ENCODE peak calls at places on chromosomes 1 and 21, in seven cellular contexts. One of them, this sample, is unnamed.

GRCh38 chr1:223513309-223513708 is 120.1 kb downstream of the CCDC185 start:
- DNase-seq in left lung: no peak
- DNase-seq in endodermal cell: no peak
- DNase-seq in spleen: no peak
- DNase-seq in heart right ventricle: no peak
- DNase-seq in tibial nerve: no peak
- DNase-seq in ovary: no peak
- DNase-seq in this sample: no peak

GRCh38 chr1:2970311-2971145 is 50.7 kb upstream of the ACTRT2 start:
- DNase-seq in left lung: peak; percentile 60
- DNase-seq in endodermal cell: no peak
- DNase-seq in spleen: peak; percentile 52
- DNase-seq in heart right ventricle: no peak
- DNase-seq in tibial nerve: no peak
- DNase-seq in ovary: no peak
- DNase-seq in this sample: no peak

GRCh38 chr1:201555593-201555945 is 16.6 kb downstream of the NAV1 start:
- DNase-seq in left lung: no peak
- DNase-seq in endodermal cell: peak; percentile 35
- DNase-seq in spleen: no peak
- DNase-seq in heart right ventricle: no peak
- DNase-seq in tibial nerve: no peak
- DNase-seq in ovary: no peak
- DNase-seq in this sample: no peak

GRCh38 chr1:60894121-60894520 is 188.2 kb upstream of the NFIA start:
- DNase-seq in left lung: no peak
- DNase-seq in endodermal cell: no peak
- DNase-seq in spleen: no peak
- DNase-seq in heart right ventricle: no peak
- DNase-seq in tibial nerve: no peak
- DNase-seq in ovary: no peak
- DNase-seq in this sample: no peak

GRCh38 chr1:3659093-3659492 is 6.8 kb downstream of the TP73 start:
- DNase-seq in left lung: peak; percentile 43
- DNase-seq in endodermal cell: no peak
- DNase-seq in spleen: no peak
- DNase-seq in heart right ventricle: no peak
- DNase-seq in tibial nerve: no peak
- DNase-seq in ovary: no peak
- DNase-seq in this sample: no peak

GRCh38 chr1:38235705-38236104 is 189.1 kb upstream of the POU3F1 start:
- DNase-seq in left lung: no peak
- DNase-seq in endodermal cell: no peak
- DNase-seq in spleen: no peak
- DNase-seq in heart right ventricle: no peak
- DNase-seq in tibial nerve: no peak
- DNase-seq in ovary: no peak
- DNase-seq in this sample: peak; percentile 9

GRCh38 chr1:42206164-42206563 is 41.6 kb upstream of the GUCA2A start:
- DNase-seq in left lung: no peak
- DNase-seq in endodermal cell: no peak
- DNase-seq in spleen: no peak
- DNase-seq in heart right ventricle: no peak
- DNase-seq in tibial nerve: no peak
- DNase-seq in ovary: no peak
- DNase-seq in this sample: no peak

GRCh38 chr1:228500901-228501871 is 14.0 kb downstream of the RNF187 start:
- DNase-seq in left lung: peak; percentile 91
- DNase-seq in endodermal cell: peak; percentile 93
- DNase-seq in spleen: peak; percentile 95
- DNase-seq in heart right ventricle: peak; percentile 75
- DNase-seq in tibial nerve: peak; percentile 45
- DNase-seq in ovary: peak; percentile 87
- DNase-seq in this sample: peak; percentile 89

GRCh38 chr1:155038602-155039307 is 5.1 kb downstream of the DCST1 start:
- DNase-seq in left lung: no peak
- DNase-seq in endodermal cell: no peak
- DNase-seq in spleen: no peak
- DNase-seq in heart right ventricle: no peak
- DNase-seq in tibial nerve: no peak
- DNase-seq in ovary: no peak
- DNase-seq in this sample: no peak

GRCh38 chr1:32701421-32701911 is 1.1 kb downstream of the SYNC start:
- DNase-seq in left lung: peak; percentile 53
- DNase-seq in endodermal cell: peak; percentile 53
- DNase-seq in spleen: peak; percentile 54
- DNase-seq in heart right ventricle: no peak
- DNase-seq in tibial nerve: no peak
- DNase-seq in ovary: no peak
- DNase-seq in this sample: no peak

GRCh38 chr1:59768752-59769411 is 45.9 kb upstream of the HOOK1 start:
- DNase-seq in left lung: no peak
- DNase-seq in endodermal cell: no peak
- DNase-seq in spleen: no peak
- DNase-seq in heart right ventricle: no peak
- DNase-seq in tibial nerve: no peak
- DNase-seq in ovary: no peak
- DNase-seq in this sample: no peak

GRCh38 chr1:119279441-119280415 is 88.9 kb upstream of the HAO2 start:
- DNase-seq in left lung: no peak
- DNase-seq in endodermal cell: no peak
- DNase-seq in spleen: no peak
- DNase-seq in heart right ventricle: no peak
- DNase-seq in tibial nerve: no peak
- DNase-seq in ovary: peak; percentile 31
- DNase-seq in this sample: peak; percentile 47

GRCh38 chr1:41073971-41074370 is 52.4 kb upstream of the SLFNL1 start:
- DNase-seq in left lung: no peak
- DNase-seq in endodermal cell: no peak
- DNase-seq in spleen: no peak
- DNase-seq in heart right ventricle: no peak
- DNase-seq in tibial nerve: no peak
- DNase-seq in ovary: no peak
- DNase-seq in this sample: no peak

GRCh38 chr1:225923381-225923691 is 714 bp downstream of the PYCR2 start:
- DNase-seq in left lung: no peak
- DNase-seq in endodermal cell: no peak
- DNase-seq in spleen: peak; percentile 48
- DNase-seq in heart right ventricle: no peak
- DNase-seq in tibial nerve: no peak
- DNase-seq in ovary: no peak
- DNase-seq in this sample: no peak

GRCh38 chr1:87151500-87152421 is 176.9 kb upstream of the LMO4 start:
- DNase-seq in left lung: peak; percentile 92
- DNase-seq in endodermal cell: peak; percentile 94
- DNase-seq in spleen: peak; percentile 88
- DNase-seq in heart right ventricle: peak; percentile 80
- DNase-seq in tibial nerve: peak; percentile 61
- DNase-seq in ovary: peak; percentile 42
- DNase-seq in this sample: peak; percentile 43

GRCh38 chr1:227342075-227342829 is 24.0 kb upstream of the CDC42BPA start:
- DNase-seq in left lung: no peak
- DNase-seq in endodermal cell: no peak
- DNase-seq in spleen: no peak
- DNase-seq in heart right ventricle: no peak
- DNase-seq in tibial nerve: no peak
- DNase-seq in ovary: no peak
- DNase-seq in this sample: no peak

GRCh38 chr1:220797553-220797952 is 10.8 kb downstream of the MTARC1 start:
- DNase-seq in left lung: no peak
- DNase-seq in endodermal cell: no peak
- DNase-seq in spleen: no peak
- DNase-seq in heart right ventricle: no peak
- DNase-seq in tibial nerve: no peak
- DNase-seq in ovary: no peak
- DNase-seq in this sample: no peak

GRCh38 chr1:37171651-37172050 is 137.3 kb upstream of the GRIK3 start:
- DNase-seq in left lung: no peak
- DNase-seq in endodermal cell: no peak
- DNase-seq in spleen: no peak
- DNase-seq in heart right ventricle: no peak
- DNase-seq in tibial nerve: no peak
- DNase-seq in ovary: no peak
- DNase-seq in this sample: no peak

GRCh38 chr1:151763990-151764389 is 694 bp upstream of the MRPL9 start:
- DNase-seq in left lung: no peak
- DNase-seq in endodermal cell: no peak
- DNase-seq in spleen: no peak
- DNase-seq in heart right ventricle: no peak
- DNase-seq in tibial nerve: no peak
- DNase-seq in ovary: no peak
- DNase-seq in this sample: no peak

GRCh38 chr1:243490748-243491686 is 235.2 kb downstream of the SDCCAG8 start:
- DNase-seq in left lung: no peak
- DNase-seq in endodermal cell: no peak
- DNase-seq in spleen: no peak
- DNase-seq in heart right ventricle: no peak
- DNase-seq in tibial nerve: no peak
- DNase-seq in ovary: no peak
- DNase-seq in this sample: no peak

GRCh38 chr1:10061276-10061675 is 28.5 kb downstream of the UBE4B start:
- DNase-seq in left lung: no peak
- DNase-seq in endodermal cell: no peak
- DNase-seq in spleen: no peak
- DNase-seq in heart right ventricle: no peak
- DNase-seq in tibial nerve: no peak
- DNase-seq in ovary: no peak
- DNase-seq in this sample: no peak

GRCh38 chr1:10063878-10064277 is 31.1 kb downstream of the UBE4B start:
- DNase-seq in left lung: no peak
- DNase-seq in endodermal cell: no peak
- DNase-seq in spleen: no peak
- DNase-seq in heart right ventricle: no peak
- DNase-seq in tibial nerve: no peak
- DNase-seq in ovary: no peak
- DNase-seq in this sample: no peak

GRCh38 chr1:10065344-10065685 is 32.6 kb downstream of the UBE4B start:
- DNase-seq in left lung: no peak
- DNase-seq in endodermal cell: no peak
- DNase-seq in spleen: no peak
- DNase-seq in heart right ventricle: no peak
- DNase-seq in tibial nerve: no peak
- DNase-seq in ovary: no peak
- DNase-seq in this sample: no peak

GRCh38 chr1:10065760-10066159 is 33.0 kb downstream of the UBE4B start:
- DNase-seq in left lung: no peak
- DNase-seq in endodermal cell: no peak
- DNase-seq in spleen: no peak
- DNase-seq in heart right ventricle: no peak
- DNase-seq in tibial nerve: no peak
- DNase-seq in ovary: no peak
- DNase-seq in this sample: no peak

GRCh38 chr1:10064416-10065343 is 31.9 kb downstream of the UBE4B start:
- DNase-seq in left lung: no peak
- DNase-seq in endodermal cell: no peak
- DNase-seq in spleen: no peak
- DNase-seq in heart right ventricle: no peak
- DNase-seq in tibial nerve: no peak
- DNase-seq in ovary: no peak
- DNase-seq in this sample: no peak
- H3K4me1 ChIP-seq in left lung: peaks cover 44% of the 10 kb centered on the region
- H3K4me1 ChIP-seq in endodermal cell: no peaks in the 10 kb centered on the region
- H3K4me1 ChIP-seq in spleen: peaks cover 45% of the 10 kb centered on the region
- H3K4me1 ChIP-seq in heart right ventricle: peaks cover 42% of the 10 kb centered on the region
- H3K4me1 ChIP-seq in tibial nerve: no peaks in the 10 kb centered on the region
- H3K4me1 ChIP-seq in ovary: peaks cover 11% of the 10 kb centered on the region
- H3K4me1 ChIP-seq in this sample: peaks cover 12% of the 10 kb centered on the region

GRCh38 chr1:46659307-46659870 is 8.8 kb downstream of the ATPAF1 start:
- DNase-seq in left lung: no peak
- DNase-seq in endodermal cell: no peak
- DNase-seq in spleen: no peak
- DNase-seq in heart right ventricle: no peak
- DNase-seq in tibial nerve: no peak
- DNase-seq in ovary: no peak
- DNase-seq in this sample: no peak
- TF ChIP-seq CTCF in left lung: no peak
- TF ChIP-seq CTCF in endodermal cell: no peak
- TF ChIP-seq CTCF in spleen: no peak
- TF ChIP-seq CTCF in heart right ventricle: no peak
- TF ChIP-seq CTCF in tibial nerve: no peak
- TF ChIP-seq CTCF in ovary: no peak
- TF ChIP-seq CTCF in this sample: no peak

GRCh38 chr21:38986460-38987395 is 181.0 kb downstream of the ETS2 start:
- DNase-seq in left lung: no peak
- DNase-seq in endodermal cell: no peak
- DNase-seq in spleen: no peak
- DNase-seq in heart right ventricle: no peak
- DNase-seq in tibial nerve: no peak
- DNase-seq in ovary: no peak
- DNase-seq in this sample: no peak
- H3K4me1 ChIP-seq in left lung: peaks cover 72% of the 10 kb centered on the region
- H3K4me1 ChIP-seq in endodermal cell: peaks cover 32% of the 10 kb centered on the region
- H3K4me1 ChIP-seq in spleen: peaks cover 64% of the 10 kb centered on the region
- H3K4me1 ChIP-seq in heart right ventricle: peaks cover 72% of the 10 kb centered on the region
- H3K4me1 ChIP-seq in tibial nerve: no peaks in the 10 kb centered on the region
- H3K4me1 ChIP-seq in ovary: peaks cover 17% of the 10 kb centered on the region
- H3K4me1 ChIP-seq in this sample: peaks cover 54% of the 10 kb centered on the region

DNA sequence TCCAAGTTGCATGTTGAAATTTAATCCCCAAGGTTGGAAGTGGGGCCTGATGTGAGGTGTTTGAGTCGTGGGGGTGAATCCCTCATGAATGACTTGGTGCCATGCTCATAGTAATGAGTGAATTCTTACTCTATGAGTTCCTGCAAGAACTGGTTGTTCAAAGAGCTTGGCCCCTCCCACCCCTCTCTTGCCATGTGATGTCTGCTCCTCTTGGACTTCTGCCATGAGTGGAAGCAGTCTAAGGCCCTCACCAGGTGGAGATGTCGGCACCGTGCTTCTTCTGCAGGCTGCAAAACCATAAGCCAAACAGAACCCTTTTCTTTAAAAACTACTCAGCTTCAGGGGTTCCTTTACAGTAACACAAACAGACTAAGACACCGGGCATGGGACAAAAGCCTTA is 14.3 kb downstream of the G0S2 start:
- DNase-seq in left lung: no peak
- DNase-seq in endodermal cell: no peak
- DNase-seq in spleen: no peak
- DNase-seq in heart right ventricle: no peak
- DNase-seq in tibial nerve: no peak
- DNase-seq in ovary: no peak
- DNase-seq in this sample: peak; percentile 44
- TF ChIP-seq CTCF in left lung: no peak
- TF ChIP-seq CTCF in endodermal cell: no peak
- TF ChIP-seq CTCF in spleen: no peak
- TF ChIP-seq CTCF in heart right ventricle: no peak
- TF ChIP-seq CTCF in tibial nerve: no peak
- TF ChIP-seq CTCF in ovary: no peak
- TF ChIP-seq CTCF in this sample: no peak

GRCh38 chr1:109389638-109390341 is 7.9 kb downstream of the SORT1 start:
- DNase-seq in left lung: no peak
- DNase-seq in endodermal cell: no peak
- DNase-seq in spleen: no peak
- DNase-seq in heart right ventricle: no peak
- DNase-seq in tibial nerve: no peak
- DNase-seq in ovary: no peak
- DNase-seq in this sample: no peak
- H3K4me1 ChIP-seq in left lung: peaks cover 92% of the 10 kb centered on the region
- H3K4me1 ChIP-seq in endodermal cell: peaks cover 9% of the 10 kb centered on the region
- H3K4me1 ChIP-seq in spleen: peaks cover 67% of the 10 kb centered on the region
- H3K4me1 ChIP-seq in heart right ventricle: peaks cover 90% of the 10 kb centered on the region
- H3K4me1 ChIP-seq in tibial nerve: peaks cover 2% of the 10 kb centered on the region
- H3K4me1 ChIP-seq in ovary: no peaks in the 10 kb centered on the region
- H3K4me1 ChIP-seq in this sample: peaks cover 12% of the 10 kb centered on the region

GRCh38 chr1:93702828-93703183 is 21.2 kb upstream of the BCAR3 start:
- DNase-seq in left lung: no peak
- DNase-seq in endodermal cell: no peak
- DNase-seq in spleen: no peak
- DNase-seq in heart right ventricle: no peak
- DNase-seq in tibial nerve: no peak
- DNase-seq in ovary: no peak
- DNase-seq in this sample: no peak
- TF ChIP-seq CTCF in left lung: no peak
- TF ChIP-seq CTCF in endodermal cell: peak; percentile 15
- TF ChIP-seq CTCF in spleen: no peak
- TF ChIP-seq CTCF in heart right ventricle: no peak
- TF ChIP-seq CTCF in tibial nerve: no peak
- TF ChIP-seq CTCF in ovary: no peak
- TF ChIP-seq CTCF in this sample: no peak

This sample was measured in A673.